ENCODE peak calls at places on chromosomes 11 and 22, in nine cellular contexts. N, F, I, M, G, A, K, S and B are unnamed samples.

GRCh38 chr11:69680688-69681087 is 5.5 kb upstream of the LTO1 start:
- DNase-seq in N (no peak), F (no peak), I (no peak), M (no peak), G (no peak), A (no peak), K (no peak), S (no peak), B (no peak)

GRCh38 chr11:112097734-112098528 is 11.3 kb downstream of the SDHD start:
- DNase-seq in N (no peak), F (no peak), I (no peak), M (no peak), G (no peak), A (no peak), K (no peak), S (no peak), B (no peak)

GRCh38 chr22:36425977-36426523 is 38.3 kb upstream of the MYH9 start:
- DNase-seq in N (no peak), F (no peak), I (no peak), M (no peak), G (peak; percentile 55), A (peak; percentile 44), K (peak; percentile 59), S (no peak), B (no peak)

GRCh38 chr11:115164774-115165173 is 339.4 kb downstream of the CADM1 start:
- DNase-seq in N (no peak), F (no peak), I (no peak), M (no peak), G (no peak), A (no peak), K (no peak), S (no peak), B (no peak)

GRCh38 chr11:82003671-82004148 is 730.0 kb downstream of the FAM181B start:
- DNase-seq in N (no peak), F (no peak), I (no peak), M (no peak), G (no peak), A (no peak), K (peak; percentile 66), S (no peak), B (peak; percentile 86)

GRCh38 chr11:30889116-30889765 is 303.1 kb upstream of the MPPED2 start:
- DNase-seq in N (no peak), F (no peak), I (no peak), M (no peak), G (no peak), A (no peak), K (peak; percentile 5), S (no peak), B (peak; percentile 40)

GRCh38 chr11:66936326-66936725 is 21.9 kb downstream of the PC start:
- DNase-seq in N (no peak), F (no peak), I (no peak), M (no peak), G (no peak), A (no peak), K (peak; percentile 97), S (no peak), B (no peak)

GRCh38 chr22:31332886-31333285 is 13.3 kb downstream of the PATZ1 start:
- DNase-seq in N (no peak), F (no peak), I (no peak), M (no peak), G (no peak), A (no peak), K (no peak), S (no peak), B (no peak)

DNA sequence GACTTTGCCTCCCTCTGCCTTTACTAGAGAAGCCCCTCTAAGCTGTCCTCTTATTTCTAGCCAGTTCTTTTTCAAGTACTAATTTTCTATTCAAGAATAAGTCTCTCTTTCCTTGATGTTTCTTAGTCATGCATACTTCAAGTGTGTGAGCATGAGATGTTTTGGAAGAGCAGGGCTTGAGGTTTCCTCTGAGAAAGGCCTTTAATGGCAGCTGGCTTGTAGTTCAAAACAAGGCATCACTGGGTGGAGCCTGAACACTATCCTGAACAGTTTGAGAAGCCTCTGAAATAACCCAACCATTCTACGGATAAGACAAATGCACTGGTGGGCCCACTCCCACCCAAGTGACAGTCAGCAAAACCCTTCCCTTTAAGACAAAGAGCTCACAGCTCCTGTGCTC is 37.6 kb downstream of the CLDN25 start:
- DNase-seq in N (no peak), F (no peak), I (no peak), M (no peak), G (no peak), A (no peak), K (no peak), S (no peak), B (no peak)
- H3K36me3 ChIP-seq in N (peaks cover 12% of the 10 kb centered on the region), F (peaks cover 15% of the 10 kb centered on the region), I (peaks cover 80% of the 10 kb centered on the region), M (no peaks in the 10 kb centered on the region), G (peaks cover 66% of the 10 kb centered on the region), A (no peaks in the 10 kb centered on the region), K (no peaks in the 10 kb centered on the region), S (peaks cover 21% of the 10 kb centered on the region), B (no peaks in the 10 kb centered on the region)

DNA sequence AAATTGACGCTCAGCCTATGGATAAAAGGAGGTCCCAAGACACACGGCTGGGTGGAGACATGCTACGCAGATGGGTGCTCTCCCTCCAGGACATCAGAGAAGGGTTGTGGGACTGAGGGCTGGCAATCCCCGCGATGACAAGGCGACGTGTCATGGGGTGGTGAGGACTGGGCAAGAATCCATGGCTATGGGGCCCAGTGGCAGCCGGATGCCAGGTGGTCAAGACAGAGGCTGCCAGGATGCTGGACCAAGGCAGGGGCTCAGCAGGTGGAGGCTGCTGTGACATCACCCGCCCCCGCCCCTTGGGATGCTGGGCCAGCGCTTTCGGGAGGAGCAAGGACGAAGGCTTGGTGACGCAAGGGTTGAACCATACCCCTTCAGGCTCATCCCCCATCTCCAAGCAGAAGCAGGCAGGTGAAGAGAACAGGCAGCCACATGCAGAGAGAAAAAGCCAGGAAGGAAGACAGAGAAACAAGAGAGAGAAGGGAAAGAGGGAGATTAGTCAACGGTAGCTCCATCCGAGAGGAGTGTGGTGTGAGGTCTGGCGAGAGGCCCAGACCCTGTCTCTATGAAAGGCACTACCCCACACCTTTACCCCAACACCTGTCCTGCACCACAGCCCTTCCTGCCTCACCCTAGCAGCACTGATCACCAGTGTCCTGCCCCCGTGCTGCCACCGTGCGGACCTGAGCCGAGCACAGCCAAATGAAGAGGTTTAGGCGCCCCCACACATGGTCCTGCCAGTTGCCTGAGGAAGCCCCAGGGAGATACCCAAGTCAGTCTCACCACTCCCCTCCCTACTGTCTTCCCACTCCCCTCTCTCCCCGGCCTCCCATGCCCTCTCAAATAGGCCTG is 24.1 kb upstream of the RASL10A start:
- DNase-seq in N (no peak), F (no peak), I (no peak), M (no peak), G (no peak), A (no peak), K (no peak), S (no peak), B (no peak)
- H3K36me3 ChIP-seq in N (peaks cover 23% of the 10 kb centered on the region), F (peaks cover 47% of the 10 kb centered on the region), I (peaks cover 95% of the 10 kb centered on the region), M (peaks cover 68% of the 10 kb centered on the region), G (peaks cover 29% of the 10 kb centered on the region), A (peaks cover 24% of the 10 kb centered on the region), K (peaks cover 33% of the 10 kb centered on the region), S (peaks cover 60% of the 10 kb centered on the region), B (peaks cover 18% of the 10 kb centered on the region)

GRCh38 chr22:20798218-20798617 is 24.3 kb downstream of the SERPIND1 start:
- DNase-seq in N (no peak), F (no peak), I (no peak), M (no peak), G (no peak), A (no peak), K (no peak), S (no peak), B (no peak)
- H3K36me3 ChIP-seq in N (peaks cover 26% of the 10 kb centered on the region), F (peaks cover 39% of the 10 kb centered on the region), I (peaks cover 99% of the 10 kb centered on the region), M (peaks cover 74% of the 10 kb centered on the region), G (peaks cover 32% of the 10 kb centered on the region), A (peaks cover 15% of the 10 kb centered on the region), K (peaks cover 16% of the 10 kb centered on the region), S (peaks cover 54% of the 10 kb centered on the region), B (peaks cover 20% of the 10 kb centered on the region)

GRCh38 chr22:23268139-23268712 is 87.9 kb downstream of the BCR start:
- DNase-seq in N (no peak), F (no peak), I (no peak), M (no peak), G (no peak), A (no peak), K (no peak), S (no peak), B (no peak)

GRCh38 chr22:23270212-23270733 is 90.0 kb downstream of the BCR start:
- DNase-seq in N (no peak), F (no peak), I (no peak), M (no peak), G (no peak), A (no peak), K (peak; percentile 27), S (no peak), B (no peak)

GRCh38 chr22:23269441-23270211 is 89.3 kb downstream of the BCR start:
- DNase-seq in N (no peak), F (no peak), I (no peak), M (no peak), G (peak; percentile 15), A (no peak), K (no peak), S (no peak), B (no peak)

GRCh38 chr22:23267225-23268043 is 87.1 kb downstream of the BCR start:
- DNase-seq in N (no peak), F (no peak), I (no peak), M (no peak), G (no peak), A (no peak), K (no peak), S (no peak), B (no peak)

GRCh38 chr22:23268877-23269276 is 88.6 kb downstream of the BCR start:
- DNase-seq in N (no peak), F (no peak), I (no peak), M (no peak), G (no peak), A (no peak), K (no peak), S (no peak), B (no peak)
- H3K36me3 ChIP-seq in N (no peaks in the 10 kb centered on the region), F (peaks cover 3% of the 10 kb centered on the region), I (peaks cover 76% of the 10 kb centered on the region), M (peaks cover 31% of the 10 kb centered on the region), G (peaks cover 17% of the 10 kb centered on the region), A (peaks cover 7% of the 10 kb centered on the region), K (peaks cover 11% of the 10 kb centered on the region), S (no peaks in the 10 kb centered on the region), B (peaks cover 17% of the 10 kb centered on the region)

GRCh38 chr11:65056999-65057398 is 1.4 kb downstream of the NAALADL1 start:
- DNase-seq in N (no peak), F (no peak), I (no peak), M (no peak), G (no peak), A (no peak), K (no peak), S (no peak), B (no peak)

GRCh38 chr11:65057526-65057925 is 827 bp downstream of the NAALADL1 start:
- DNase-seq in N (no peak), F (no peak), I (no peak), M (no peak), G (no peak), A (no peak), K (no peak), S (no peak), B (no peak)

GRCh38 chr11:65055538-65055937 is 2.8 kb downstream of the NAALADL1 start:
- DNase-seq in N (no peak), F (no peak), I (no peak), M (no peak), G (no peak), A (no peak), K (no peak), S (no peak), B (no peak)

GRCh38 chr11:65051389-65051858 is 6.9 kb downstream of the NAALADL1 start:
- DNase-seq in N (no peak), F (no peak), I (no peak), M (no peak), G (no peak), A (no peak), K (no peak), S (no peak), B (no peak)

GRCh38 chr11:65053826-65054503 is 4.4 kb downstream of the NAALADL1 start:
- DNase-seq in N (peak; percentile 63), F (no peak), I (no peak), M (no peak), G (no peak), A (no peak), K (no peak), S (no peak), B (no peak)
- H3K36me3 ChIP-seq in N (no peaks in the 10 kb centered on the region), F (no peaks in the 10 kb centered on the region), I (no peaks in the 10 kb centered on the region), M (no peaks in the 10 kb centered on the region), G (no peaks in the 10 kb centered on the region), A (no peaks in the 10 kb centered on the region), K (no peaks in the 10 kb centered on the region), S (no peaks in the 10 kb centered on the region), B (no peaks in the 10 kb centered on the region)